ENCODE peak calls at places on chromosomes 2 and 18, in six cellular contexts. V is DND-41, N is HepG2, F is heart left ventricle, R is cardiac fibroblast, Z is osteocyte. L is an unnamed sample.

GRCh38 chr2:49000692-49001091 is 153.6 kb downstream of the FSHR start:
- DNase-seq in Z (no peak), F (no peak), R (no peak), N (no peak), V (no peak), L (no peak)

GRCh38 chr2:126886201-126886905 is 12.3 kb upstream of the TEX51 start:
- DNase-seq in N (peak), R (peak), F (peak), V (no peak), Z (peak), L (no peak)

GRCh38 chr2:1886405-1886992 is 142.2 kb upstream of the PXDN start:
- DNase-seq in R (peak), N (peak), V (peak), F (peak), Z (no peak), L (peak)

GRCh38 chr2:226791056-226791486 is 8.5 kb downstream of the IRS1 start:
- DNase-seq in Z (no peak), V (no peak), F (peak), R (peak), N (no peak), L (no peak)

GRCh38 chr2:147689510-147689909 is 155.3 kb upstream of the ACVR2A start:
- DNase-seq in V (no peak), N (no peak), F (no peak), Z (no peak), R (no peak), L (no peak)

GRCh38 chr2:237943395-237944094 is 23.3 kb upstream of the UBE2F start:
- DNase-seq in F (no peak), V (no peak), Z (no peak), R (no peak), N (no peak), L (no peak)

GRCh38 chr2:64888591-64889309 is 100.4 kb upstream of the SLC1A4 start:
- DNase-seq in V (no peak), N (peak), R (peak), Z (no peak), F (no peak), L (no peak)

GRCh38 chr18:45254683-45255082 is 360.6 kb upstream of the SLC14A2 start:
- DNase-seq in Z (no peak), F (peak), N (no peak), R (no peak), V (no peak), L (peak)

GRCh38 chr2:122634261-122634660 is 878.8 kb downstream of the TSN start:
- DNase-seq in N (no peak), R (peak), V (no peak), Z (no peak), F (no peak), L (peak)

GRCh38 chr2:73697606-73698005 is 39.5 kb downstream of the TPRKB start:
- DNase-seq in R (peak), V (no peak), F (no peak), N (no peak), Z (no peak), L (no peak)

GRCh38 chr2:12549641-12550040 is 167.1 kb upstream of the TRIB2 start:
- DNase-seq in N (no peak), F (no peak), R (peak), Z (no peak), V (no peak), L (no peak)

GRCh38 chr2:49938268-49938667 is 784.0 kb upstream of the FSHR start:
- DNase-seq in F (no peak), R (no peak), Z (no peak), N (no peak), V (no peak), L (no peak)

GRCh38 chr2:25939257-25939668 is 43.0 kb downstream of the KIF3C start:
- DNase-seq in R (no peak), V (no peak), F (no peak), Z (no peak), N (no peak), L (no peak)

GRCh38 chr2:20525041-20526035 is 78.5 kb downstream of the RHOB start:
- DNase-seq in R (peak), V (no peak), F (peak), N (peak), Z (no peak), L (peak)

GRCh38 chr2:112583497-112584133 is 794 bp upstream of the CHCHD5 start:
- DNase-seq in Z (no peak), V (no peak), R (peak), N (peak), F (no peak), L (no peak)

GRCh38 chr2:204576580-204576979 is 31.3 kb downstream of the PARD3B start:
- DNase-seq in N (no peak), Z (no peak), F (no peak), V (no peak), R (peak), L (no peak)

DNA sequence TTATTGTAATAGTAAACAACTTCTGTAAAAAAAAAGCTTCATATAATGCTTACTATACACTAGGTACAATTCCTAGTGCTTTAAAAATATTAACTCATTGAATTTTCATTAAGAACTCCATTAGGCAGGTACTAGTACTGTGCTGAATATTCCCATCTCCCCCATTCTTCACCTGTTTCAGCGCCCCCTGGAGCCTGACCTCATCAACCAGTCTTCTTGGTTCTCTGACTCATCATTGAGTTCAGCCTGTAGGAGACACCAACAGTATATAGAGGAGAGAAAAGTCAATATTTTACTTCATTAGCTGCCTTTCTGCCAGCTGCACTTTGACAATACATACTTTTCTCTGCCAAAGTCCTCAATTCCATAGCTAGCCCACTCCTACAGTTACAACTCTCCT is 1009.9 kb upstream of the KLHL29 start:
- DNase-seq in R (no peak), N (no peak), V (no peak), Z (no peak), F (no peak), L (no peak)
- TF ChIP-seq CTCF in R (no peak), N (peak), V (peak), Z (no peak), F (no peak), L (no peak)

GRCh38 chr2:223949241-223949640 is 4.1 kb upstream of the WDFY1 start:
- DNase-seq in V (no peak), N (no peak), Z (no peak), F (no peak), R (no peak), L (no peak)
- TF ChIP-seq CTCF in V (no peak), N (no peak), Z (no peak), F (no peak), R (no peak), L (no peak)

GRCh38 chr2:29238497-29238896 is 123.3 kb downstream of the CLIP4 start:
- DNase-seq in F (no peak), R (peak), V (peak), N (peak), Z (no peak), L (no peak)
- TF ChIP-seq CTCF in F (peak), R (peak), V (peak), N (peak), Z (peak), L (peak)

GRCh38 chr2:135043345-135043744 is 3.9 kb downstream of the MAP3K19 start:
- DNase-seq in Z (no peak), R (peak), V (no peak), F (no peak), N (no peak), L (no peak)
- TF ChIP-seq CTCF in Z (peak), R (peak), V (peak), F (no peak), N (peak), L (peak)

GRCh38 chr2:159285929-159286708 is at the start of gene WDSUB1:
- DNase-seq in R (peak), F (peak), N (peak), Z (peak), V (peak), L (no peak)

GRCh38 chr2:159285433-159285832 is 1.1 kb downstream of the WDSUB1 start:
- DNase-seq in Z (no peak), N (no peak), V (no peak), R (no peak), F (peak), L (no peak)

GRCh38 chr2:159283529-159283928 is 3.0 kb downstream of the WDSUB1 start:
- DNase-seq in V (no peak), N (no peak), R (no peak), F (no peak), Z (no peak), L (no peak)

GRCh38 chr2:159286709-159287441 is 372 bp upstream of the WDSUB1 start:
- DNase-seq in N (peak), R (peak), Z (peak), F (peak), V (peak), L (peak)

DNA sequence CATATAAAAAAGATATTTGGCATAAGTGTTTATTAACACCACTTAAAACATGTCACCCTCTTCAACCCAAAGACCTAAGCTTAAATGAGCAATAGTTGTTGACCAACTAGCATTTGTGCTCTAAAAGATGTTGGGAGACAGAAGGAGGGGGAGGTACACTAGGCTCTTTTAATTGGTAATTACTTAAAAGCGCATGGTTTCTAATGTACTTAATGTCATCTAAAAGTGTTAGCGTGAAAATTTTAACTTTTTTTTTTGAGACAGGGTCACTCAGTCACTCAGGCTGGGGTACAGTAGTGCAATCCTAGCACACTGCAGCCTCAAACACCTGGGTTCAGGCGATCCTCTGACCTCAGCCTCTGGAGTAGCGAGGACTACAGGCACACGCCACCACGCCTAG is 5.5 kb downstream of the WDSUB1 start:
- DNase-seq in R (no peak), N (no peak), V (no peak), F (no peak), Z (no peak), L (no peak)
- TF ChIP-seq CTCF in R (no peak), N (no peak), V (no peak), F (no peak), Z (no peak), L (no peak)

GRCh38 chr2:177763532-177764265 is 308.9 kb downstream of the PDE11A start:
- DNase-seq in N (peak), F (peak), Z (peak), V (peak), R (peak), L (no peak)
- TF ChIP-seq CTCF in N (peak), F (peak), Z (peak), V (peak), R (peak), L (peak)

DNA sequence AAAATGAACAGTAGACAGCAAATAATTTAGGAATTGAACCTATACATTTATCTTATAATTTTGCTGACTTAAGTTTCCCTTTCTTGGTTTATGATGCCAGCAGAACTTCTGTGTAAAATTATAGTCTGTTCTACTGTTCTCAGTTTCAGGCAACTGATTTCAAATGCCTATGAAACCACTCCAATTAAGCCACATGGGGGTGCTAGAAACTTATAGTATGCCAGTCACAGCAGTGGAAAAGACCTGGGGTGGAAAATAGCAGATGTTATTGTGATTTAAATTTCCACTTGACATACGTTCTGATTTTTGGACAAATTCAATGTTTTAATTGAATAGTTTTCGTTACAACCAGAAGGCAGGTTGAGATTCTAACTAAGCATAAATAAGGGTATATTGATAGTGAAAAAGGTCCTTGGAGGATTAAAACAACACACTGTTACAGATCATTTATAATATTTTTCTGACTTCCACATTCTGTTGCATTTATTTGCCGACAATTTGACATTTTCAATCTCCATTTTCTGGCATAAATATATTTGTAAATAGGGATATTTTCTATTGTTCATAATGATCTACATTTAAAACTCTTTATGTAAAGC is 61.4 kb downstream of the CPS1 start:
- DNase-seq in F (no peak), R (peak), N (peak), V (peak), Z (no peak), L (peak)
- TF ChIP-seq CTCF in F (peak), R (peak), N (peak), V (peak), Z (peak), L (peak)